ENCODE peak calls at places on chromosome X, in ten cellular contexts. M, P, Q, D, Y, H, X, L, E and R are unnamed samples.

GRCh38 chrX:144730486-144730885 is 516.8 kb upstream of the SPANXN1 start:
- DNase-seq in M (peak), P (no peak), Q (no peak), D (no peak), Y (no peak), H (peak), X (no peak), L (peak), E (no peak), R (no peak)

GRCh38 chrX:73831500-73831899 is 268.5 kb downstream of the CHIC1 start:
- DNase-seq in M (no peak), P (no peak), Q (no peak), D (no peak), Y (no peak), H (no peak), X (no peak), L (no peak), E (no peak), R (no peak)

GRCh38 chrX:38220936-38221386 is 290 bp upstream of the SRPX start:
- DNase-seq in M (peak), P (no peak), Q (no peak), D (no peak), Y (no peak), H (no peak), X (peak), L (no peak), E (no peak), R (peak)

GRCh38 chrX:13194291-13195103 is 125.4 kb downstream of the ATXN3L start:
- DNase-seq in M (no peak), P (no peak), Q (no peak), D (peak), Y (peak), H (no peak), X (no peak), L (peak), E (no peak), R (no peak)

GRCh38 chrX:71489540-71489939 is 43.4 kb upstream of the OGT start:
- DNase-seq in M (no peak), P (no peak), Q (no peak), D (no peak), Y (no peak), H (peak), X (no peak), L (peak), E (no peak), R (no peak)

GRCh38 chrX:137051978-137052640 is 18.3 kb upstream of the GPR101 start:
- DNase-seq in M (peak), P (peak), Q (peak), D (peak), Y (peak), H (no peak), X (peak), L (peak), E (peak), R (peak)

GRCh38 chrX:29666361-29666760 is 549.0 kb upstream of the MAGEB2 start:
- DNase-seq in M (no peak), P (no peak), Q (no peak), D (no peak), Y (no peak), H (no peak), X (peak), L (peak), E (no peak), R (no peak)

GRCh38 chrX:45513042-45513441 is 312.4 kb upstream of the DIPK2B start:
- DNase-seq in M (no peak), P (peak), Q (no peak), D (no peak), Y (no peak), H (no peak), X (no peak), L (no peak), E (no peak), R (no peak)

GRCh38 chrX:110167952-110168451 is 149.9 kb downstream of the AMMECR1 start:
- DNase-seq in M (no peak), P (peak), Q (no peak), D (peak), Y (peak), H (no peak), X (no peak), L (peak), E (peak), R (peak)

GRCh38 chrX:1679238-1679637 is 64.4 kb downstream of the ASMT start:
- DNase-seq in M (no peak), P (no peak), Q (no peak), D (no peak), Y (no peak), H (no peak), X (no peak), L (peak), E (no peak), R (no peak)

GRCh38 chrX:18146954-18147353 is 73.7 kb downstream of the BEND2 start:
- DNase-seq in M (peak), P (peak), Q (peak), D (no peak), Y (peak), H (no peak), X (peak), L (peak), E (peak), R (no peak)

GRCh38 chrX:12249997-12250396 is 111.7 kb downstream of the FRMPD4 start:
- DNase-seq in M (no peak), P (no peak), Q (no peak), D (no peak), Y (no peak), H (no peak), X (peak), L (peak), E (no peak), R (no peak)

GRCh38 chrX:131441033-131441432 is 102.8 kb upstream of the OR13H1 start:
- DNase-seq in M (no peak), P (no peak), Q (no peak), D (peak), Y (no peak), H (no peak), X (no peak), L (no peak), E (no peak), R (no peak)

GRCh38 chrX:17990542-17990941 is 129.4 kb upstream of the RAI2 start:
- DNase-seq in M (no peak), P (no peak), Q (no peak), D (no peak), Y (no peak), H (no peak), X (no peak), L (no peak), E (no peak), R (no peak)

GRCh38 chrX:101176439-101176838 is 43.1 kb upstream of the DRP2 start:
- DNase-seq in M (no peak), P (no peak), Q (no peak), D (no peak), Y (no peak), H (no peak), X (no peak), L (no peak), E (no peak), R (no peak)

GRCh38 chrX:109856974-109857373 is 123.9 kb upstream of the ACSL4 start:
- DNase-seq in M (peak), P (peak), Q (no peak), D (no peak), Y (peak), H (no peak), X (peak), L (no peak), E (peak), R (peak)

GRCh38 chrX:120549483-120550452 is 11.0 kb downstream of the CUL4B start:
- DNase-seq in M (peak), P (no peak), Q (peak), D (peak), Y (no peak), H (peak), X (peak), L (peak), E (no peak), R (no peak)

GRCh38 chrX:154546354-154547244 is at the start of gene G6PD:
- DNase-seq in M (peak), P (peak), Q (peak), D (peak), Y (peak), H (no peak), X (peak), L (peak), E (peak), R (no peak)

GRCh38 chrX:12770440-12770839 is 20.8 kb upstream of the PRPS2 start:
- DNase-seq in M (peak), P (peak), Q (no peak), D (no peak), Y (peak), H (no peak), X (peak), L (peak), E (no peak), R (peak)

GRCh38 chrX:34813618-34814017 is 129.0 kb upstream of the FAM47B start:
- DNase-seq in M (peak), P (no peak), Q (no peak), D (no peak), Y (no peak), H (no peak), X (peak), L (peak), E (no peak), R (no peak)

GRCh38 chrX:68726366-68726765 is 78.9 kb downstream of the STARD8 start:
- DNase-seq in M (no peak), P (no peak), Q (no peak), D (no peak), Y (no peak), H (no peak), X (no peak), L (no peak), E (no peak), R (no peak)

GRCh38 chrX:68839771-68840170 is 10.9 kb downstream of the EFNB1 start:
- DNase-seq in M (no peak), P (no peak), Q (no peak), D (no peak), Y (no peak), H (no peak), X (no peak), L (no peak), E (no peak), R (no peak)

GRCh38 chrX:105323951-105324350 is 103.5 kb upstream of the TEX13A start:
- DNase-seq in M (peak), P (no peak), Q (no peak), D (peak), Y (no peak), H (no peak), X (peak), L (no peak), E (no peak), R (no peak)

DNA sequence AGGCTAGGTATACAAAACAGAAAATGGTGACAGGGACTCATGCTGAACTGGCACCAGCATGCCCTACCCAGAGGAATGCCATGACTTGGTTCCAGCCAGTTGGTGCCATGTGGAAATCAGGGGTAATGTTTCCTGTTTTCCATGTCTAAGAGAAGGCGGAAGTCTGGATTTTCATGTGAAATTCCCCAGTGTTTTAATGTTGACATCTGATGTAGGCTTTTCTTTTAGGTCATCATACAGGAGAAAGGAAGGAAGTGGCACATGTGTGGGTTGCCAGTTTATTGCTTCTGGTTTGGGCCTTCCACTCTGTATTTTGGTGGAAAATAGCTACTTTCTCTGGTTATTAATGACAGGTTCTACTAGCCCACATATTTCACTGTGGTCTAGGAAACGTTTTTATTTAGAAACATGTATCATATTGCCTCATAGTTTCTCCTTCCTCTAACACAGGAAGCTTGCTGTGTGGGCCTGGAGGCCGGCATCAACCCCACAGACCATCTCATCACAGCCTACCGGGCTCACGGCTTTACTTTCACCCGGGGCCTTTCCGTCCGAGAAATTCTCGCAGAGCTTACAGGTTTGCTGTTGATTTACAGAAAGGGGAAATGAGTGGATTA is 7.2 kb downstream of the PDHA1 start:
- DNase-seq in M (no peak), P (no peak), Q (no peak), D (no peak), Y (no peak), H (no peak), X (no peak), L (no peak), E (no peak), R (no peak)
- H3K4me3 ChIP-seq in M (no peak), P (no peak), Q (no peak), D (no peak), Y (no peak), H (no peak), X (no peak), L (no peak), E (no peak), R (no peak)

DNA sequence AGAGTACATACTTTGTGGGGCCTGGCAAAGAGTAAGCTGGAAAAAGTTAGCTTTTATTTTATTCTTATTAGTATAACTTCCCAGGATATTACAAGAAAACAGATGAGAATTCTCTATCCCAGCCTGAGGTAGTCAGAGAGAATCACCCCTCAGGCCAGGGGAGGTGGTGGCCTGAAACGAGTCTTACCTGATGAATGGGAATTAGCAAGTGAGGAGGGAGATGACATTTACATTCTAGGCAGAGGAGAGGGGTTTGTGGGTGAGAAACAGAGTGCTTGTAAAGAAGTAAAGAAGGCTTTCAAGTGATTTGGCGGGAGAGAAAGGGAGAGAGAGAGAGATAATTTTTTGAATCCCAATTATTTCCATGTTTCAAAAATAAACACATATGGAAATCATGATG is 39.3 kb upstream of the PDK3 start:
- DNase-seq in M (no peak), P (no peak), Q (no peak), D (no peak), Y (no peak), H (no peak), X (no peak), L (no peak), E (no peak), R (no peak)
- H3K4me3 ChIP-seq in M (no peak), P (no peak), Q (no peak), D (no peak), Y (no peak), H (no peak), X (no peak), L (no peak), E (no peak), R (no peak)

DNA sequence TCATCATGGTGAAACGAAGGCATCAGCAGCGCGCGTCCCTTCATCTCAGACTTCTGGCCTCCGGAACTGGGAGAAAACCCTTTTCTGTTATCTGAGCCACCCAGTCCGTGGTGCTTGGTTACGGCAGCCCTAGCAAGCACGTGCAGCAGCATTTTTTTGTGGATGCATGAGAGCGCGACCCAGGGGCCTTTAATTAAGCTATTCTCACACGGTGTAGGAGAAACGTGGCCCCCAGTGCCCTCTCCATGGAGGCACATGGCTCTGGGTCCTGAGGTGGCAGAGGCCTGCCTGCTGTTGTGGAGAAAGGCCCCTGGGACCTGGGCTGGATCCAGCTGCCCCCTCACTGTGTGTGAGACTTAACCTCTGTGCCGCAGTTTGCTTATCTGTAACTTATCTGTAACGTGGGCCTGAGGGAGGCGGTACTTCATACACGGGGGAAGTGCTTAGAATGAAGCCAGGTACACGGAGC is 9.5 kb downstream of the CLCN4 start:
- DNase-seq in M (no peak), P (no peak), Q (no peak), D (no peak), Y (no peak), H (no peak), X (no peak), L (no peak), E (no peak), R (no peak)
- H3K4me3 ChIP-seq in M (no peak), P (no peak), Q (no peak), D (no peak), Y (no peak), H (no peak), X (no peak), L (no peak), E (no peak), R (no peak)

DNA sequence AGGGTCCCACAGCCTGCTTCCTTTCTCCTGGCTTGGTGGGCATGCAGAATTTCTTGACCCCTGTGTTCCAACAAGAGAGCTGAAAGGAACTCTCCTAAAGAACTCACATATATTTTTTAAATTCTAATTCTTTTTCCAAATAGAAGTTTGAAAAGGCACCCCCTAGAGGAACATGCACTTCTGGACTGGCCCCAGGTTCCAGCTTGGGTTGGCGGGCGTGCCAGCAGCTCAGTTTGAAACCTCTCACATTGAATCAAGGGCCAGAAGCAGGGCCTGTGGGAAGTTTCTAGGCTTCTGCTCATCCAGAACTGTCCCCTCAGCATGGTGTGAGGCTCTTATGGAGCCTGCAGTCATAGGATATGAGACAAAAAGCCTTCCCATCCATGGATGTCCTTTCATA is 132.6 kb downstream of the ATG4A start:
- DNase-seq in M (no peak), P (no peak), Q (no peak), D (no peak), Y (no peak), H (no peak), X (no peak), L (no peak), E (no peak), R (no peak)
- H3K4me3 ChIP-seq in M (no peak), P (no peak), Q (no peak), D (no peak), Y (no peak), H (no peak), X (no peak), L (no peak), E (no peak), R (no peak)